ENCODE peak calls at places on chromosomes 13 and 19, in eight cellular contexts. F, T, Q, N, K, D, V and I are unnamed samples.

GRCh38 chr13:114339779-114340534 is 25.7 kb downstream of the CHAMP1 start:
- DNase-seq in F (peak; percentile 47), T (peak; percentile 69), Q (peak; percentile 59), N (peak; percentile 41), K (no peak), D (peak; percentile 26), V (no peak), I (no peak)

GRCh38 chr13:28819748-28820098 is 416 bp upstream of the MTUS2 start:
- DNase-seq in F (peak; percentile 86), T (no peak), Q (peak; percentile 54), N (peak; percentile 5), K (peak; percentile 92), D (peak; percentile 30), V (peak; percentile 81), I (peak; percentile 44)

GRCh38 chr13:46715363-46715762 is 81.6 kb downstream of the ESD start:
- DNase-seq in F (no peak), T (no peak), Q (no peak), N (no peak), K (no peak), D (no peak), V (no peak), I (no peak)

GRCh38 chr19:30696514-30696913 is 324.3 kb downstream of the ZNF536 start:
- DNase-seq in F (peak; percentile 85), T (peak; percentile 10), Q (peak; percentile 32), N (no peak), K (peak; percentile 82), D (no peak), V (no peak), I (no peak)

GRCh38 chr19:56720281-56720680 is 48.7 kb upstream of the ZNF835 start:
- DNase-seq in F (no peak), T (no peak), Q (peak; percentile 0), N (no peak), K (no peak), D (no peak), V (peak; percentile 46), I (peak; percentile 13)

GRCh38 chr13:107585466-107585865 is 629.9 kb downstream of the LIG4 start:
- DNase-seq in F (no peak), T (no peak), Q (no peak), N (no peak), K (no peak), D (peak; percentile 21), V (no peak), I (no peak)

GRCh38 chr13:91360246-91360751 is 12.8 kb downstream of the MIR17HG start:
- DNase-seq in F (no peak), T (peak; percentile 67), Q (no peak), N (no peak), K (no peak), D (no peak), V (no peak), I (no peak)

GRCh38 chr19:57512845-57513244 is 13.1 kb downstream of the ZNF773 start:
- DNase-seq in F (peak; percentile 16), T (peak; percentile 31), Q (peak; percentile 32), N (no peak), K (no peak), D (peak; percentile 49), V (no peak), I (no peak)

GRCh38 chr13:46383383-46383782 is 3.7 kb downstream of the RUBCNL start:
- DNase-seq in F (no peak), T (peak; percentile 89), Q (no peak), N (no peak), K (no peak), D (no peak), V (no peak), I (no peak)

GRCh38 chr19:23872282-23872919 is 42.3 kb upstream of the ZNF726 start:
- DNase-seq in F (no peak), T (no peak), Q (no peak), N (no peak), K (no peak), D (no peak), V (no peak), I (no peak)

DNA sequence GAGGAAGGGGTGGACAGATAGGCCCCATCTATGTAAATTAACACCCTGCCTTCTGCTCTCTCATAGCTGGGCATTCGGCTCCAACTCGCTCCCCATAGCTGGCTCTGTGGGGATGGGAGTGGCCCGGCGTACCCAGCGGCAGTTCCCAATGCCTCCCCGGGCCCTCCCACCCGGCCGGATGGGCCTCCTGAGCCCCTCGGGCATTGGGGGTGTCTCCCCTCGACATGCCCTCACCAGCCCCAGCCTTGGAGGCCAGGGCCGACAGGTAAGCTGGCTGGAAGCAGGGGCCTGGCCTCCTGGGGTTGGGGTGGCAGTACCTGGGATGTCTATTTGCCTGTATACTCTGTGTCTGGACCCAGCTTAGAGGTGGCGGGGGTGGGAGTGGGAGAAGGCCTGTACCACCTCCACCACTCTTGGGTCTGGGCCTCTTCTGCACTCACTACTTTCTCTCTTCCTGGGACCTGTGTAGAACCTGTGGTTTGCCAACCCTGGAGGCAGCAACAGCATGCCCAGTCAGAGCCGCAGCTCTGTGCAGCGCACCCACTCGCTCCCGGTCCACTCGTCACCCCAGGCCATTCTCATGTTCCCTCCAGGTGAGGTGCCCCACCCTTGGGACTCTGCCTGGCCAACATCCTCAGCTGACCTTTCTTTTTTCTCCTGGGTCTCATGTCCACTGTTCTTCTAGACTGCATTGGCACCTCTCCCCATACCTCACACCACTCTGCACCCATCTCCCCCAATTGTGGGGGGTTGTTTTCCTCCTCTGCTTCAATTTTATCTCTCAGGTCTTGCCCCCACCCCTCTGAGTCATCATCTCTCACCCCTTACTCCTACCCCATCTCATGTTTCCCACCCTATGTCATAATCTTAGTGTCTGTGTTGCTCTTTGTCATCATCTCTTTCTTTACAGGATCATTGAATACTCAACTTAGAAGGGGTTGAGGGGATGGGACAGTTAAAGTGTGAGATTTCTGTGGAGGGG is 10.1 kb downstream of the PAF1 start:
- DNase-seq in F (no peak), T (no peak), Q (no peak), N (no peak), K (no peak), D (no peak), V (no peak), I (no peak)
- H3K27ac ChIP-seq in F (no peak overlapping the region), T (no peak overlapping the region), Q (no peak overlapping the region), N (no peak overlapping the region), K (no peak overlapping the region), D (no peak overlapping the region), V (peak overlapping the region; percentile 67), I (no peak overlapping the region)

GRCh38 chr19:44824758-44825157 is 15.9 kb downstream of the BCAM start:
- DNase-seq in F (no peak), T (no peak), Q (no peak), N (no peak), K (no peak), D (no peak), V (no peak), I (no peak)
- H3K27ac ChIP-seq in F (no peak overlapping the region), T (no peak overlapping the region), Q (no peak overlapping the region), N (no peak overlapping the region), K (no peak overlapping the region), D (no peak overlapping the region), V (no peak overlapping the region), I (no peak overlapping the region)

GRCh38 chr19:6222884-6223283 is 56.9 kb downstream of the MLLT1 start:
- DNase-seq in F (no peak), T (no peak), Q (no peak), N (no peak), K (no peak), D (no peak), V (no peak), I (no peak)

GRCh38 chr19:6225232-6225635 is 54.5 kb downstream of the MLLT1 start:
- DNase-seq in F (no peak), T (no peak), Q (no peak), N (no peak), K (no peak), D (no peak), V (no peak), I (no peak)

GRCh38 chr19:6224308-6224675 is 55.5 kb downstream of the MLLT1 start:
- DNase-seq in F (no peak), T (no peak), Q (no peak), N (no peak), K (no peak), D (no peak), V (no peak), I (no peak)

GRCh38 chr19:6221878-6222746 is 57.7 kb downstream of the MLLT1 start:
- DNase-seq in F (no peak), T (no peak), Q (no peak), N (no peak), K (no peak), D (no peak), V (no peak), I (no peak)

DNA sequence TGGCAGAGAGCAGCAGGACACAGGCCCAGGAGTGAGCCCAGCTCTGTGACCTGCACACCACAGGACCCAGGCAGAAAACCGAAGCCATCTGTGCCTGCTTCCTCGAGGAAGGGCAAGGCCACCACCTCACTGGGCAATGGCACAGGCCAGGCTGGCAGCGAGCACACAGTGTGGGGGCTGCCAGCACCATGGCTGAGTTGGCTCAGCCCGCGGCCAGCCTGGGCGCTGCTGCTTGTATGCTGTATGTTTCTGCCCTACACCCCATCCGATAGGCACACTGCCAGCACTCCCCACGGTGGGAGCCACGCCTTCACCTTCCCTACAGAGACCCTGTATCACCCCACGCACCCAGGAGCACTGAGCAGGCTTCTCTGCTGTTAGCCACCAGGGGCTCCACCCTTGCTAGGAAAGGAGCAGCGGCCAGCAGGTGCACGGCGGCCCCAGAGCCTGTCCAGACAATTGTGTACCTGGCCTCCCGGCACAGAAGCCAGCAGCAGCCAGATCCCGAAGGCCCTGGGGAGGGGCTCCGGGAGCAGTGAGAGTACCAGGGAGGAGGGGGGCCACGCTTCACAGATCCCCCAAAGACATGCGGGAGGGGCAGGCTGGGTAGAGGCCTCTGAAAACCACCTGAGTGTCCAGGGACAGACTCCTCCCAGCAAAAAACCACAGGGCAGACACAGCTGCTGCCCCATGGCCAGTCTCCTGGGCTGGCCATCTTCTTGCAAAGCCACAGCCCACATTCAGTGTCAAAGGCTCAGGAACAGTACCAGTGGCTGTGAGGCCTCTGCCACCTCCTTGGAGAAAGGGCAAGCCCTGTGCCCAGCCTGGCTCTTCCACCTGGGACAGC is 56.1 kb downstream of the MLLT1 start:
- DNase-seq in F (no peak), T (no peak), Q (no peak), N (no peak), K (no peak), D (no peak), V (peak; percentile 78), I (peak; percentile 45)
- H3K27ac ChIP-seq in F (no peak overlapping the region), T (no peak overlapping the region), Q (peak overlapping the region; percentile 34), N (no peak overlapping the region), K (no peak overlapping the region), D (no peak overlapping the region), V (no peak overlapping the region), I (peak overlapping the region; percentile 26)

GRCh38 chr19:55250262-55251036 is 8.4 kb downstream of the PPP6R1 start:
- DNase-seq in F (no peak), T (no peak), Q (no peak), N (no peak), K (no peak), D (no peak), V (no peak), I (no peak)
- H3K27ac ChIP-seq in F (no peak overlapping the region), T (peak overlapping the region; percentile 97), Q (no peak overlapping the region), N (peak overlapping the region; percentile 28), K (no peak overlapping the region), D (no peak overlapping the region), V (no peak overlapping the region), I (no peak overlapping the region)

DNA sequence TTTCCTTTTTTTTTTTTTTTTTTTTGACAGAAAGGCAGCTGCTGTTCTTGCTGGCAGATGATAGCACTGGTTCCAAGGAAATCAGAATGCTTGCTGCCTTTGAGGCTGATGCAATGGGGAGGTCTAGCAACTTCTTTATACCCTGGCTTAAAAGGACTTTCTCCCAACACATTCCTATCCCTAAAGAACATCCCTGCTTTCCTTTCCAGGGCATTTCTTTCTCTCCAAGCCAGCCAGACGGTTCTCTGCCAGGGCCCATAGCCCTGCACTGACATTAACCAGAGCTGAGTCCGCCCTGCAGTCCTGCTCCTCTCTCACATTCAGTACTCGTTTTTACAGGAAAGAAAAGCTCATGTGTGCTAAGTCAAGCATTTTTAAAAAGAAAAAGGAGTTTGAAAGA is 133.8 kb upstream of the WASF3 start:
- DNase-seq in F (peak; percentile 32), T (no peak), Q (peak; percentile 24), N (no peak), K (no peak), D (peak; percentile 19), V (no peak), I (peak; percentile 16)
- H3K27ac ChIP-seq in F (no peak overlapping the region), T (no peak overlapping the region), Q (no peak overlapping the region), N (no peak overlapping the region), K (peak overlapping the region; percentile 16), D (no peak overlapping the region), V (no peak overlapping the region), I (peak overlapping the region; percentile 71)